ENCODE peak calls at places on chromosomes 3 and 15, in four cellular contexts. One of them, this sample, is unnamed.

GRCh38 chr3:169146112-169146665 is 517.3 kb downstream of the MECOM start:
- DNase-seq in stimulated activated CD8-positive, alpha-beta memory T cell treated with anti-CD3 and anti-CD28 coated beads, Interleukin-7, amount 100 ng/mL, for 24 hours: no peak
- DNase-seq in stimulated activated naive CD8-positive, alpha-beta T cell treated with anti-CD3 and anti-CD28 coated beads, Interleukin-15, amount 100 ng/mL, for 72 hours: peak; percentile 9
- DNase-seq in ELR: peak; percentile 82
- DNase-seq in this sample: no peak

GRCh38 chr15:100525894-100526512 is 2.7 kb downstream of the CERS3 start:
- DNase-seq in stimulated activated CD8-positive, alpha-beta memory T cell treated with anti-CD3 and anti-CD28 coated beads, Interleukin-7, amount 100 ng/mL, for 24 hours: no peak
- DNase-seq in ELR: no peak
- DNase-seq in stimulated activated naive CD8-positive, alpha-beta T cell treated with anti-CD3 and anti-CD28 coated beads, Interleukin-15, amount 100 ng/mL, for 72 hours: no peak
- DNase-seq in this sample: no peak

GRCh38 chr15:70876011-70876410 is 16.2 kb downstream of the THAP10 start:
- DNase-seq in ELR: no peak
- DNase-seq in stimulated activated naive CD8-positive, alpha-beta T cell treated with anti-CD3 and anti-CD28 coated beads, Interleukin-15, amount 100 ng/mL, for 72 hours: no peak
- DNase-seq in stimulated activated CD8-positive, alpha-beta memory T cell treated with anti-CD3 and anti-CD28 coated beads, Interleukin-7, amount 100 ng/mL, for 24 hours: no peak
- DNase-seq in this sample: no peak

GRCh38 chr3:134033315-134033996 is 3.7 kb upstream of the SLCO2A1 start:
- DNase-seq in stimulated activated CD8-positive, alpha-beta memory T cell treated with anti-CD3 and anti-CD28 coated beads, Interleukin-7, amount 100 ng/mL, for 24 hours: no peak
- DNase-seq in stimulated activated naive CD8-positive, alpha-beta T cell treated with anti-CD3 and anti-CD28 coated beads, Interleukin-15, amount 100 ng/mL, for 72 hours: no peak
- DNase-seq in ELR: no peak
- DNase-seq in this sample: no peak

GRCh38 chr3:125585595-125586223 is 9.6 kb downstream of the OSBPL11 start:
- DNase-seq in ELR: peak; percentile 73
- DNase-seq in stimulated activated naive CD8-positive, alpha-beta T cell treated with anti-CD3 and anti-CD28 coated beads, Interleukin-15, amount 100 ng/mL, for 72 hours: peak; percentile 18
- DNase-seq in stimulated activated CD8-positive, alpha-beta memory T cell treated with anti-CD3 and anti-CD28 coated beads, Interleukin-7, amount 100 ng/mL, for 24 hours: peak; percentile 13
- DNase-seq in this sample: peak; percentile 27

GRCh38 chr15:78167227-78167888 is 18.2 kb downstream of the IDH3A start:
- DNase-seq in stimulated activated CD8-positive, alpha-beta memory T cell treated with anti-CD3 and anti-CD28 coated beads, Interleukin-7, amount 100 ng/mL, for 24 hours: no peak
- DNase-seq in ELR: no peak
- DNase-seq in stimulated activated naive CD8-positive, alpha-beta T cell treated with anti-CD3 and anti-CD28 coated beads, Interleukin-15, amount 100 ng/mL, for 72 hours: peak; percentile 53
- DNase-seq in this sample: no peak

GRCh38 chr15:30065025-30065801 is 17.5 kb upstream of the GOLGA8J start:
- DNase-seq in stimulated activated CD8-positive, alpha-beta memory T cell treated with anti-CD3 and anti-CD28 coated beads, Interleukin-7, amount 100 ng/mL, for 24 hours: no peak
- DNase-seq in ELR: peak; percentile 72
- DNase-seq in stimulated activated naive CD8-positive, alpha-beta T cell treated with anti-CD3 and anti-CD28 coated beads, Interleukin-15, amount 100 ng/mL, for 72 hours: no peak
- DNase-seq in this sample: no peak

GRCh38 chr3:52385157-52385556 is 59.7 kb downstream of the SEMA3G start:
- DNase-seq in stimulated activated CD8-positive, alpha-beta memory T cell treated with anti-CD3 and anti-CD28 coated beads, Interleukin-7, amount 100 ng/mL, for 24 hours: no peak
- DNase-seq in ELR: peak; percentile 60
- DNase-seq in stimulated activated naive CD8-positive, alpha-beta T cell treated with anti-CD3 and anti-CD28 coated beads, Interleukin-15, amount 100 ng/mL, for 72 hours: peak; percentile 32
- DNase-seq in this sample: peak; percentile 15

GRCh38 chr3:55412580-55412979 is 74.5 kb downstream of the WNT5A start:
- DNase-seq in ELR: no peak
- DNase-seq in stimulated activated naive CD8-positive, alpha-beta T cell treated with anti-CD3 and anti-CD28 coated beads, Interleukin-15, amount 100 ng/mL, for 72 hours: no peak
- DNase-seq in stimulated activated CD8-positive, alpha-beta memory T cell treated with anti-CD3 and anti-CD28 coated beads, Interleukin-7, amount 100 ng/mL, for 24 hours: no peak
- DNase-seq in this sample: no peak

GRCh38 chr15:22918056-22918455 is 62.1 kb downstream of the CYFIP1 start:
- DNase-seq in stimulated activated naive CD8-positive, alpha-beta T cell treated with anti-CD3 and anti-CD28 coated beads, Interleukin-15, amount 100 ng/mL, for 72 hours: no peak
- DNase-seq in ELR: peak; percentile 75
- DNase-seq in stimulated activated CD8-positive, alpha-beta memory T cell treated with anti-CD3 and anti-CD28 coated beads, Interleukin-7, amount 100 ng/mL, for 24 hours: no peak
- DNase-seq in this sample: no peak

GRCh38 chr3:474828-475227 is 278.3 kb downstream of the CHL1 start:
- DNase-seq in stimulated activated CD8-positive, alpha-beta memory T cell treated with anti-CD3 and anti-CD28 coated beads, Interleukin-7, amount 100 ng/mL, for 24 hours: no peak
- DNase-seq in ELR: no peak
- DNase-seq in stimulated activated naive CD8-positive, alpha-beta T cell treated with anti-CD3 and anti-CD28 coated beads, Interleukin-15, amount 100 ng/mL, for 72 hours: no peak
- DNase-seq in this sample: no peak

GRCh38 chr3:155308831-155309230 is 15.3 kb upstream of the STRIT1 start:
- DNase-seq in stimulated activated naive CD8-positive, alpha-beta T cell treated with anti-CD3 and anti-CD28 coated beads, Interleukin-15, amount 100 ng/mL, for 72 hours: no peak
- DNase-seq in stimulated activated CD8-positive, alpha-beta memory T cell treated with anti-CD3 and anti-CD28 coated beads, Interleukin-7, amount 100 ng/mL, for 24 hours: no peak
- DNase-seq in ELR: peak; percentile 62
- DNase-seq in this sample: no peak

GRCh38 chr3:116302087-116302747 is 143.1 kb downstream of the LSAMP start:
- DNase-seq in ELR: peak; percentile 45
- DNase-seq in stimulated activated CD8-positive, alpha-beta memory T cell treated with anti-CD3 and anti-CD28 coated beads, Interleukin-7, amount 100 ng/mL, for 24 hours: no peak
- DNase-seq in stimulated activated naive CD8-positive, alpha-beta T cell treated with anti-CD3 and anti-CD28 coated beads, Interleukin-15, amount 100 ng/mL, for 72 hours: no peak
- DNase-seq in this sample: no peak

GRCh38 chr15:84112025-84112424 is 123.5 kb upstream of the GOLGA6L4 start:
- DNase-seq in stimulated activated naive CD8-positive, alpha-beta T cell treated with anti-CD3 and anti-CD28 coated beads, Interleukin-15, amount 100 ng/mL, for 72 hours: no peak
- DNase-seq in ELR: peak; percentile 28
- DNase-seq in stimulated activated CD8-positive, alpha-beta memory T cell treated with anti-CD3 and anti-CD28 coated beads, Interleukin-7, amount 100 ng/mL, for 24 hours: no peak
- DNase-seq in this sample: no peak

GRCh38 chr3:125591116-125591755 is 4.1 kb downstream of the OSBPL11 start:
- DNase-seq in stimulated activated naive CD8-positive, alpha-beta T cell treated with anti-CD3 and anti-CD28 coated beads, Interleukin-15, amount 100 ng/mL, for 72 hours: no peak
- DNase-seq in ELR: peak; percentile 30
- DNase-seq in stimulated activated CD8-positive, alpha-beta memory T cell treated with anti-CD3 and anti-CD28 coated beads, Interleukin-7, amount 100 ng/mL, for 24 hours: no peak
- DNase-seq in this sample: no peak

GRCh38 chr3:152278674-152279427 is 10.1 kb downstream of the MBNL1 start:
- DNase-seq in ELR: no peak
- DNase-seq in stimulated activated naive CD8-positive, alpha-beta T cell treated with anti-CD3 and anti-CD28 coated beads, Interleukin-15, amount 100 ng/mL, for 72 hours: no peak
- DNase-seq in stimulated activated CD8-positive, alpha-beta memory T cell treated with anti-CD3 and anti-CD28 coated beads, Interleukin-7, amount 100 ng/mL, for 24 hours: no peak
- DNase-seq in this sample: no peak

GRCh38 chr15:70235347-70235746 is 137.6 kb upstream of the TLE3 start:
- DNase-seq in ELR: peak; percentile 48
- DNase-seq in stimulated activated naive CD8-positive, alpha-beta T cell treated with anti-CD3 and anti-CD28 coated beads, Interleukin-15, amount 100 ng/mL, for 72 hours: no peak
- DNase-seq in stimulated activated CD8-positive, alpha-beta memory T cell treated with anti-CD3 and anti-CD28 coated beads, Interleukin-7, amount 100 ng/mL, for 24 hours: no peak
- DNase-seq in this sample: no peak

GRCh38 chr3:149129326-149130123 is at the start of gene HPS3:
- DNase-seq in stimulated activated naive CD8-positive, alpha-beta T cell treated with anti-CD3 and anti-CD28 coated beads, Interleukin-15, amount 100 ng/mL, for 72 hours: peak; percentile 82
- DNase-seq in stimulated activated CD8-positive, alpha-beta memory T cell treated with anti-CD3 and anti-CD28 coated beads, Interleukin-7, amount 100 ng/mL, for 24 hours: peak; percentile 61
- DNase-seq in ELR: peak; percentile 95
- DNase-seq in this sample: peak; percentile 65

GRCh38 chr3:184872200-184872599 is 60.2 kb downstream of the VPS8 start:
- DNase-seq in ELR: no peak
- DNase-seq in stimulated activated naive CD8-positive, alpha-beta T cell treated with anti-CD3 and anti-CD28 coated beads, Interleukin-15, amount 100 ng/mL, for 72 hours: no peak
- DNase-seq in stimulated activated CD8-positive, alpha-beta memory T cell treated with anti-CD3 and anti-CD28 coated beads, Interleukin-7, amount 100 ng/mL, for 24 hours: no peak
- DNase-seq in this sample: no peak

GRCh38 chr15:99993681-99994131 is 260.5 kb upstream of the LYSMD4 start:
- DNase-seq in stimulated activated CD8-positive, alpha-beta memory T cell treated with anti-CD3 and anti-CD28 coated beads, Interleukin-7, amount 100 ng/mL, for 24 hours: no peak
- DNase-seq in ELR: no peak
- DNase-seq in stimulated activated naive CD8-positive, alpha-beta T cell treated with anti-CD3 and anti-CD28 coated beads, Interleukin-15, amount 100 ng/mL, for 72 hours: no peak
- DNase-seq in this sample: no peak

GRCh38 chr3:160381470-160381869 is 17.6 kb downstream of the IFT80 start:
- DNase-seq in stimulated activated naive CD8-positive, alpha-beta T cell treated with anti-CD3 and anti-CD28 coated beads, Interleukin-15, amount 100 ng/mL, for 72 hours: no peak
- DNase-seq in stimulated activated CD8-positive, alpha-beta memory T cell treated with anti-CD3 and anti-CD28 coated beads, Interleukin-7, amount 100 ng/mL, for 24 hours: no peak
- DNase-seq in ELR: peak; percentile 65
- DNase-seq in this sample: no peak

GRCh38 chr3:30625541-30626438 is 19.4 kb downstream of the TGFBR2 start:
- DNase-seq in ELR: peak; percentile 81
- DNase-seq in stimulated activated naive CD8-positive, alpha-beta T cell treated with anti-CD3 and anti-CD28 coated beads, Interleukin-15, amount 100 ng/mL, for 72 hours: no peak
- DNase-seq in stimulated activated CD8-positive, alpha-beta memory T cell treated with anti-CD3 and anti-CD28 coated beads, Interleukin-7, amount 100 ng/mL, for 24 hours: no peak
- DNase-seq in this sample: no peak

GRCh38 chr15:98727115-98728040 is 79.0 kb downstream of the IGF1R start:
- DNase-seq in stimulated activated naive CD8-positive, alpha-beta T cell treated with anti-CD3 and anti-CD28 coated beads, Interleukin-15, amount 100 ng/mL, for 72 hours: no peak
- DNase-seq in stimulated activated CD8-positive, alpha-beta memory T cell treated with anti-CD3 and anti-CD28 coated beads, Interleukin-7, amount 100 ng/mL, for 24 hours: no peak
- DNase-seq in ELR: peak; percentile 96
- DNase-seq in this sample: no peak

GRCh38 chr15:100958326-100959065 is 39.3 kb downstream of the LRRK1 start:
- DNase-seq in stimulated activated naive CD8-positive, alpha-beta T cell treated with anti-CD3 and anti-CD28 coated beads, Interleukin-15, amount 100 ng/mL, for 72 hours: no peak
- DNase-seq in ELR: peak; percentile 88
- DNase-seq in stimulated activated CD8-positive, alpha-beta memory T cell treated with anti-CD3 and anti-CD28 coated beads, Interleukin-7, amount 100 ng/mL, for 24 hours: no peak
- DNase-seq in this sample: no peak

GRCh38 chr3:100761211-100761921 is 52.1 kb downstream of the TFG start:
- DNase-seq in stimulated activated naive CD8-positive, alpha-beta T cell treated with anti-CD3 and anti-CD28 coated beads, Interleukin-15, amount 100 ng/mL, for 72 hours: no peak
- DNase-seq in stimulated activated CD8-positive, alpha-beta memory T cell treated with anti-CD3 and anti-CD28 coated beads, Interleukin-7, amount 100 ng/mL, for 24 hours: no peak
- DNase-seq in ELR: peak; percentile 12
- DNase-seq in this sample: no peak

GRCh38 chr3:139935071-139935865 is at the start of gene CLSTN2:
- DNase-seq in stimulated activated naive CD8-positive, alpha-beta T cell treated with anti-CD3 and anti-CD28 coated beads, Interleukin-15, amount 100 ng/mL, for 72 hours: peak; percentile 23
- DNase-seq in stimulated activated CD8-positive, alpha-beta memory T cell treated with anti-CD3 and anti-CD28 coated beads, Interleukin-7, amount 100 ng/mL, for 24 hours: no peak
- DNase-seq in ELR: peak; percentile 1
- DNase-seq in this sample: peak; percentile 21

GRCh38 chr15:25345943-25346342 is 92.9 kb downstream of the UBE3A start:
- DNase-seq in stimulated activated naive CD8-positive, alpha-beta T cell treated with anti-CD3 and anti-CD28 coated beads, Interleukin-15, amount 100 ng/mL, for 72 hours: no peak
- DNase-seq in ELR: peak; percentile 10
- DNase-seq in stimulated activated CD8-positive, alpha-beta memory T cell treated with anti-CD3 and anti-CD28 coated beads, Interleukin-7, amount 100 ng/mL, for 24 hours: no peak
- DNase-seq in this sample: no peak

This sample was measured in activated CD4-positive, alpha-beta T cell treated with anti-CD3 and anti-CD28 coated beads for 24 hours.